ENCODE peak calls at places on chromosome 10, in four cellular contexts. One of them, this sample, is unnamed.
A peak's percentile ranks its signal among the peaks of the same experiment; 100 is the strongest.

GRCh38 chr10:79044036-79044664 is 24.6 kb upstream of the ZMIZ1 start:
- DNase-seq in fibroblast of lung: no peak
- DNase-seq in KBM-7: no peak
- DNase-seq in LoVo: no peak
- DNase-seq in this sample: no peak

GRCh38 chr10:96626795-96627194 is 40.0 kb upstream of the TM9SF3 start:
- DNase-seq in fibroblast of lung: no peak
- DNase-seq in KBM-7: peak; percentile 20
- DNase-seq in LoVo: no peak
- DNase-seq in this sample: no peak

GRCh38 chr10:44913312-44914079 is 2.4 kb downstream of the TMEM72 start:
- DNase-seq in fibroblast of lung: no peak
- DNase-seq in KBM-7: peak; percentile 16
- DNase-seq in LoVo: no peak
- DNase-seq in this sample: no peak

GRCh38 chr10:30939643-30940042 is 92.0 kb downstream of the ZNF438 start:
- DNase-seq in fibroblast of lung: no peak
- DNase-seq in KBM-7: no peak
- DNase-seq in LoVo: no peak
- DNase-seq in this sample: no peak

GRCh38 chr10:133325392-133325760 is 11.3 kb downstream of the CALY start:
- DNase-seq in fibroblast of lung: no peak
- DNase-seq in KBM-7: no peak
- DNase-seq in LoVo: no peak
- DNase-seq in this sample: no peak

GRCh38 chr10:112490543-112490942 is 43.5 kb downstream of the VTI1A start:
- DNase-seq in fibroblast of lung: peak; percentile 18
- DNase-seq in KBM-7: no peak
- DNase-seq in LoVo: peak; percentile 85
- DNase-seq in this sample: no peak

GRCh38 chr10:46520381-46520780 is 36.1 kb downstream of the GPRIN2 start:
- DNase-seq in fibroblast of lung: no peak
- DNase-seq in KBM-7: no peak
- DNase-seq in LoVo: no peak
- DNase-seq in this sample: no peak

GRCh38 chr10:92702301-92702916 is 12.7 kb downstream of the HHEX start:
- DNase-seq in fibroblast of lung: no peak
- DNase-seq in KBM-7: no peak
- DNase-seq in LoVo: no peak
- DNase-seq in this sample: no peak

GRCh38 chr10:16470747-16471146 is 33.9 kb downstream of the PTER start:
- DNase-seq in fibroblast of lung: no peak
- DNase-seq in KBM-7: peak; percentile 40
- DNase-seq in LoVo: no peak
- DNase-seq in this sample: no peak

GRCh38 chr10:84258034-84258695 is 13.3 kb downstream of the RGR start:
- DNase-seq in fibroblast of lung: no peak
- DNase-seq in KBM-7: no peak
- DNase-seq in LoVo: no peak
- DNase-seq in this sample: no peak

GRCh38 chr10:69124558-69125121 is 662 bp downstream of the VPS26A start:
- DNase-seq in fibroblast of lung: peak; percentile 61
- DNase-seq in KBM-7: peak; percentile 73
- DNase-seq in LoVo: peak; percentile 55
- DNase-seq in this sample: peak; percentile 50

GRCh38 chr10:91689731-91690168 is 56.9 kb upstream of the PPP1R3C start:
- DNase-seq in fibroblast of lung: peak; percentile 67
- DNase-seq in KBM-7: peak; percentile 24
- DNase-seq in LoVo: no peak
- DNase-seq in this sample: peak; percentile 70

This sample was measured in NCI-H226.